ENCODE peak calls at places on chromosome 19, in four cellular contexts. W is amygdala, M is NAMALWA, A is T-helper 22 cell. F is an unnamed sample.

GRCh38 chr19:7637374-7638256 is 705 bp downstream of the STXBP2 start:
- DNase-seq in M (no peak), W (no peak), A (no peak), F (no peak)

GRCh38 chr19:45070861-45071544 is 5.3 kb downstream of the ZNF296 start:
- DNase-seq in M (no peak), A (no peak), W (no peak), F (no peak)

GRCh38 chr19:41792513-41793413 is 3.6 kb upstream of the CEACAM3 start:
- DNase-seq in M (peak), W (no peak), A (no peak), F (no peak)

GRCh38 chr19:9972103-9972502 is 35.8 kb upstream of the OLFM2 start:
- DNase-seq in A (no peak), W (no peak), M (no peak), F (no peak)

GRCh38 chr19:53892301-53892980 is 10.4 kb downstream of the PRKCG start:
- DNase-seq in M (no peak), W (no peak), A (no peak), F (no peak)

GRCh38 chr19:18648971-18649310 is 12.1 kb downstream of the KLHL26 start:
- DNase-seq in M (no peak), A (no peak), W (no peak), F (no peak)

GRCh38 chr19:41278478-41278877 is 14.3 kb downstream of the HNRNPUL1 start:
- DNase-seq in A (no peak), M (no peak), W (no peak), F (no peak)

GRCh38 chr19:39557791-39558622 is 18.0 kb upstream of the EID2 start:
- DNase-seq in W (no peak), A (no peak), M (no peak), F (no peak)

GRCh38 chr19:51448011-51448744 is 10.1 kb downstream of the SIGLEC8 start:
- DNase-seq in A (no peak), W (no peak), M (no peak), F (no peak)

GRCh38 chr19:17021793-17022590 is 4.6 kb downstream of the CPAMD8 start:
- DNase-seq in M (no peak), A (no peak), W (no peak), F (no peak)

GRCh38 chr19:30690935-30691505 is 318.8 kb downstream of the ZNF536 start:
- DNase-seq in M (no peak), W (no peak), A (no peak), F (no peak)

GRCh38 chr19:10404888-10405808 is 1.8 kb upstream of the CDC37 start:
- DNase-seq in A (peak), M (no peak), W (no peak), F (no peak)

GRCh38 chr19:34974631-34975030 is 10.6 kb upstream of the ZNF792 start:
- DNase-seq in M (no peak), W (no peak), A (no peak), F (no peak)

GRCh38 chr19:48364564-48365363 is 597 bp downstream of the SYNGR4 start:
- DNase-seq in A (no peak), W (no peak), M (no peak), F (no peak)

GRCh38 chr19:4878491-4878968 is 11.1 kb upstream of the PLIN3 start:
- DNase-seq in M (peak), W (no peak), A (no peak), F (no peak)

GRCh38 chr19:23407597-23407996 is 12.3 kb upstream of the ZNF91 start:
- DNase-seq in W (no peak), A (no peak), M (no peak), F (no peak)

GRCh38 chr19:49591731-49592485 is 926 bp downstream of the PRR12 start:
- DNase-seq in A (peak), W (peak), M (peak), F (no peak)

GRCh38 chr19:40190891-40191835 is at the start of gene MAP3K10:
- DNase-seq in A (peak), M (peak), W (peak), F (peak)

GRCh38 chr19:44694184-44694579 is 4.8 kb upstream of the CEACAM16 start:
- DNase-seq in W (no peak), M (peak), A (no peak), F (no peak)

GRCh38 chr19:53553865-53554791 is 16.2 kb downstream of the ZNF331 start:
- DNase-seq in A (peak), M (no peak), W (peak), F (peak)

GRCh38 chr19:5434970-5435641 is 20.1 kb upstream of the ZNRF4 start:
- DNase-seq in M (no peak), W (no peak), A (no peak), F (no peak)

GRCh38 chr19:46787331-46788100 is 878 bp downstream of the SLC1A5 start:
- DNase-seq in M (peak), A (peak), W (no peak), F (peak)

GRCh38 chr19:3055741-3056453 is 6.4 kb downstream of the TLE5 start:
- DNase-seq in A (no peak), M (no peak), W (no peak), F (no peak)

GRCh38 chr19:1473056-1473400 is 6.0 kb downstream of the C19orf25 start:
- DNase-seq in W (no peak), A (no peak), M (no peak), F (no peak)

GRCh38 chr19:58128041-58128685 is 22.4 kb downstream of the ZNF329 start:
- DNase-seq in W (no peak), A (no peak), M (no peak), F (no peak)

GRCh38 chr19:33805840-33806433 is 9.3 kb downstream of the KCTD15 start:
- DNase-seq in W (no peak), A (no peak), M (no peak), F (no peak)

GRCh38 chr19:15934332-15935078 is at the start of gene CYP4F11:
- DNase-seq in A (no peak), M (peak), W (peak), F (no peak)

GRCh38 chr19:18460313-18460712 is 22.4 kb upstream of the ISYNA1 start:
- DNase-seq in A (no peak), M (no peak), W (no peak), F (no peak)

GRCh38 chr19:50649433-50650391 is at the start of gene C19orf81:
- DNase-seq in M (peak), W (no peak), A (no peak), F (no peak)

GRCh38 chr19:3481241-3482090 is 1.1 kb upstream of the SMIM24 start:
- DNase-seq in W (no peak), M (peak), A (no peak), F (no peak)

GRCh38 chr19:1131718-1132552 is 28.1 kb downstream of the GPX4 start:
- DNase-seq in W (no peak), M (peak), A (peak), F (peak)

GRCh38 chr19:45477713-45478453 is 10.1 kb downstream of the FOSB start:
- DNase-seq in W (no peak), M (no peak), A (no peak), F (no peak)